ENCODE peak calls at places on chromosomes 13 and 19, in four cellular contexts. I is stimulated activated CD4-positive, alpha-beta T cell treated with anti-CD3 and anti-CD28 coated beads, Interleukin-4, amount 100 ng/mL, for 4 hours; P is NCI-H1436 treated with DMSO at 0.1 percent for 48 hours; L is stimulated activated naive B cell treated with anti-CD40 and anti-IgM and Interleukin-4, amounts not matched to agents 10 μg/mL and 1 μg/mL and 100 μg/mL, for 72 hours. W is an unnamed sample.

GRCh38 chr19:21947775-21948174 is 63.0 kb downstream of the ZNF208 start:
- DNase-seq in I (no peak), P (no peak), L (no peak), W (no peak)

GRCh38 chr19:11191273-11191755 is 6.0 kb downstream of the KANK2 start:
- DNase-seq in I (no peak), P (no peak), L (no peak), W (no peak)

GRCh38 chr19:35470128-35470527 is 20.1 kb downstream of the KRTDAP start:
- DNase-seq in I (no peak), P (no peak), L (no peak), W (no peak)

GRCh38 chr13:33194820-33195692 is 90.5 kb downstream of the STARD13 start:
- DNase-seq in I (no peak), P (no peak), L (peak; percentile 36), W (no peak)

GRCh38 chr19:9796113-9796773 is 22.6 kb downstream of the FBXL12 start:
- DNase-seq in I (peak; percentile 67), P (peak; percentile 45), L (peak; percentile 80), W (peak; percentile 96)

GRCh38 chr19:7471696-7472620 is 16.9 kb downstream of the PEX11G start:
- DNase-seq in I (no peak), P (no peak), L (no peak), W (no peak)

GRCh38 chr13:41827507-41828213 is 133.2 kb downstream of the VWA8 start:
- DNase-seq in I (no peak), P (no peak), L (no peak), W (no peak)

GRCh38 chr19:18173572-18174294 is at the start of gene IFI30:
- DNase-seq in I (peak; percentile 57), P (no peak), L (peak; percentile 92), W (peak; percentile 88)

GRCh38 chr19:15779756-15780476 is 7.5 kb upstream of the OR10H5 start:
- DNase-seq in I (no peak), P (no peak), L (no peak), W (no peak)

GRCh38 chr13:48318714-48319457 is 15.3 kb downstream of the RB1 start:
- DNase-seq in I (no peak), P (no peak), L (no peak), W (no peak)

GRCh38 chr13:99374994-99375805 is 68.0 kb upstream of the GPR183 start:
- DNase-seq in I (no peak), P (no peak), L (peak; percentile 84), W (peak; percentile 77)

GRCh38 chr19:6793973-6794372 is 21.5 kb downstream of the VAV1 start:
- DNase-seq in I (no peak), P (no peak), L (no peak), W (no peak)